ENCODE peak calls at places on chromosomes 6 and 20, in nine cellular contexts. G is NB4, C is A549, Q is testis, X is GM12892, A is IMR-90, D is body of pancreas, O is GM12891, L is H1. T is an unnamed sample.

GRCh38 chr20:11734431-11734830 is 183.3 kb upstream of the BTBD3 start:
- DNase-seq in G (no peak), C (no peak), Q (no peak), X (no peak), A (no peak), D (no peak), O (no peak), L (no peak), T (no peak)

GRCh38 chr6:163375361-163375760 is 39.2 kb upstream of the QKI start:
- DNase-seq in G (no peak), C (no peak), Q (no peak), X (no peak), A (no peak), D (no peak), O (no peak), L (no peak), T (no peak)

GRCh38 chr20:35307666-35308653 is 15.7 kb upstream of the FAM83C start:
- DNase-seq in G (peak; percentile 48), C (peak; percentile 37), Q (peak; percentile 72), X (no peak), A (peak; percentile 83), D (peak; percentile 50), O (no peak), L (no peak), T (no peak)

GRCh38 chr6:31558631-31559500 is 11.5 kb downstream of the NFKBIL1 start:
- DNase-seq in G (peak; percentile 100), C (no peak), Q (no peak), X (peak; percentile 66), A (no peak), D (no peak), O (peak; percentile 71), L (no peak), T (no peak)

GRCh38 chr6:6911391-6911790 is 196.4 kb upstream of the RREB1 start:
- DNase-seq in G (no peak), C (no peak), Q (no peak), X (no peak), A (no peak), D (no peak), O (no peak), L (no peak), T (no peak)

GRCh38 chr20:48908661-48909316 is 12.7 kb upstream of the ARFGEF2 start:
- DNase-seq in G (peak; percentile 30), C (no peak), Q (no peak), X (no peak), A (no peak), D (no peak), O (no peak), L (no peak), T (no peak)

GRCh38 chr6:134400941-134401340 is 83.0 kb upstream of the SGK1 start:
- DNase-seq in G (no peak), C (no peak), Q (no peak), X (no peak), A (no peak), D (no peak), O (no peak), L (no peak), T (no peak)

GRCh38 chr6:84150680-84151079 is 76.8 kb downstream of the CEP162 start:
- DNase-seq in G (peak; percentile 13), C (no peak), Q (no peak), X (no peak), A (peak; percentile 88), D (no peak), O (no peak), L (no peak), T (no peak)

GRCh38 chr20:61353261-61353995 is 101.4 kb downstream of the CDH4 start:
- DNase-seq in G (peak; percentile 25), C (no peak), Q (no peak), X (no peak), A (peak; percentile 37), D (no peak), O (no peak), L (no peak), T (peak; percentile 75)

DNA sequence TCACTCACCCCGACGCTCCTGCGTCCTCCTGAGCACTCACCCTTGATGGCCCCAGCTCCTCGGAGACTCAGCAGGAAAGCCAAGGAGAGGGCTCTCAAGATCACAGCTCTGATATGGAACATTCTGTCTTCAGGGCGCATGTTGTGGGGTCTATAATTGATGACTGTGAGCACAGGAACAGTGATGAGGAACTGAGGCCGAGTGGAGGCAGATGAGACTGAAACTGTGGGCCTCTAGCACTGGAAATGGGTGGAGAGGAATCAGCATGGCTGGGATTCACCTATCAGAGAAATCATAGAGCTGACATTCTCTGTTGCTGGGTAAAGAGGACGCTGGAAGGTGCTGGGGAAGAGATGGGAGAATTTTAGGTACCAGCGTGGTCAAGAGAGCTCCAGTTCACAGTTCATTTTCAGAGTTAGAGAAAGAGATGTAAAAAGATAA is at the start of gene HLA-DPA1:
- DNase-seq in G (peak; percentile 32), C (peak; percentile 5), Q (peak; percentile 38), X (peak; percentile 43), A (peak; percentile 11), D (no peak), O (peak; percentile 42), L (no peak), T (peak; percentile 65)
- TF ChIP-seq POLR2A in G (no peak), C (no peak), Q (no peak), X (peak; percentile 99), A (no peak), D (peak; percentile 50), O (peak; percentile 100), L (no peak), T (no peak)

DNA sequence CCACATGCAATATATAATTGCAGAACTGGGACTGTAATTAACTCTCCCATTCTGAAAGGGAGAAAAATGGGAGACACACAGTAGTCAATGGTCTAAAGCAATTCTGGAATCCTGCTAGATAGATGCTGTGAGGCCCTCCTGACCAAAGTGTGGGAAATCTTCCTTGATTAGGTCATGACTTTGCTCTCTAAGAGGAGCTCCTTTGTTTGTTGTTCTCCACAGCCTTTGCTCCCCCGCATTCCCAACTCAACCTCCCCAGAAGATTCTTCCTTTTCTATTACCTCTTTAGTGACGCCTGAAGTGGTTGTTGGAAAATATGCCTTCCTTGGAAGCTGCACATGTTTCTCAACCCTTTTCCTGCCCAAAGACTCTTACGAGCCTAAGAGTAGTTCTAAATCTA is 28.8 kb upstream of the LIN28B start:
- DNase-seq in G (no peak), C (no peak), Q (peak; percentile 50), X (no peak), A (no peak), D (no peak), O (no peak), L (no peak), T (no peak)
- TF ChIP-seq POLR2A in G (no peak), C (no peak), Q (no peak), X (no peak), A (no peak), D (no peak), O (no peak), L (no peak), T (no peak)

GRCh38 chr6:10837692-10837996 is 695 bp downstream of the MAK start:
- DNase-seq in G (peak; percentile 63), C (no peak), Q (peak; percentile 20), X (peak; percentile 8), A (no peak), D (peak; percentile 27), O (peak; percentile 7), L (no peak), T (peak; percentile 27)

GRCh38 chr6:10837009-10837691 is 1.2 kb downstream of the MAK start:
- DNase-seq in G (peak; percentile 53), C (no peak), Q (peak; percentile 36), X (peak; percentile 5), A (no peak), D (peak; percentile 44), O (no peak), L (no peak), T (peak; percentile 49)

GRCh38 chr6:10834823-10835222 is 3.5 kb downstream of the MAK start:
- DNase-seq in G (no peak), C (no peak), Q (no peak), X (no peak), A (no peak), D (no peak), O (no peak), L (no peak), T (no peak)

GRCh38 chr6:10838794-10839333 is 525 bp upstream of the MAK start:
- DNase-seq in G (no peak), C (no peak), Q (no peak), X (peak; percentile 36), A (no peak), D (no peak), O (peak; percentile 47), L (no peak), T (no peak)

GRCh38 chr6:10837997-10838793 is at the start of gene MAK:
- DNase-seq in G (peak; percentile 94), C (peak; percentile 83), Q (peak; percentile 91), X (peak; percentile 90), A (peak; percentile 67), D (peak; percentile 91), O (peak; percentile 92), L (peak; percentile 67), T (peak; percentile 88)
- TF ChIP-seq POLR2A in G (peak; percentile 86), C (no peak), Q (no peak), X (no peak), A (no peak), D (peak; percentile 92), O (peak; percentile 44), L (peak; percentile 33), T (no peak)

GRCh38 chr6:21398741-21399140 is 194.8 kb upstream of the SOX4 start:
- DNase-seq in G (no peak), C (no peak), Q (no peak), X (no peak), A (no peak), D (no peak), O (no peak), L (no peak), T (no peak)
- TF ChIP-seq POLR2A in G (no peak), C (no peak), Q (no peak), X (no peak), A (no peak), D (no peak), O (no peak), L (no peak), T (no peak)

DNA sequence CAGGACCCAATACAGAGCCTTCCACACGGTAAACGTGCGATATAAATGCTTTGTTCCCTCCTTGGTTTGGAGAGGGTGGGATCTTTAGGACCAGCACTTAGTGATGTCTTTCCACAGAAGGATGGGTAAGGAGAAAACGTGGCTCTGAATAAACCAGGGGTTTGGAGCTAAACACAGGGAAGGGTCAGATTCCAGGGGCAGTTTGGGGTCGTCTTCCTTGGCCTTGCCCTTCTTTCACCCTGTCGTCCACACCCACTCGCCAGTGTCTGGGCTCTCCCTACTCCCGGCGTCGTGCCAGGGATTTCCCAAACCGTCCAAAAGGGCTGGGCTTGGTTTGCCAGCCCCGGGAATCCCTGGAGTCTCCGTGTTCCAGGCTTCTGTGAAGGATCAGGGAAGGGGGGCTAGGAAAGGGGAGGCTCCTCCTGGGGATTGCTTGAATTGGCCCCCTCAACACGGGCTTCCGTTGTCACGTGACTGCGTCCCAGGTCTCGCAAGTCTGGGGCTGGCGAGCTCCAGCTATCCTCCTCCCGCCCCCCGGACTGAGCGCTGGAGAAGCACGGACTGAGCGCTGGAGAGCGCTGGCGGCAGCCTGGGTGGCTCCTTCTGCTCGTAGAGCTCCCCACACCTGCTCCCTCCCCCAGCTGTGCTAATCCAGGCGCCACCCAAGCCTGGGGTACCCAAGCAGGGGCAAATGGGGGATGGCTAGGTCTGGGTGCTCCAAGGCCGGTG is 9.5 kb upstream of the ARMC12 start:
- DNase-seq in G (peak; percentile 88), C (peak; percentile 58), Q (peak; percentile 89), X (peak; percentile 53), A (peak; percentile 60), D (peak; percentile 77), O (peak; percentile 41), L (no peak), T (peak; percentile 65)
- TF ChIP-seq POLR2A in G (no peak), C (no peak), Q (no peak), X (no peak), A (no peak), D (peak; percentile 88), O (no peak), L (no peak), T (no peak)